ENCODE peak calls at places on chromosomes 12 and 14, in four cellular contexts. A is CD8-positive, alpha-beta T cell; B is globus pallidus; E is Caki2. J is an unnamed sample.

GRCh38 chr12:56529656-56530055 is 8.0 kb downstream of the RBMS2 start:
- DNase-seq in A (no peak), B (no peak), E (no peak), J (no peak)

GRCh38 chr14:54686219-54686870 is 119.4 kb downstream of the SAMD4A start:
- DNase-seq in A (no peak), B (peak), E (no peak), J (no peak)

GRCh38 chr12:116876151-116876869 is 4.9 kb downstream of the HRK start:
- DNase-seq in A (no peak), B (no peak), E (no peak), J (no peak)

GRCh38 chr14:68789002-68789797 is 3.7 kb downstream of the ZFP36L1 start:
- DNase-seq in A (peak), B (peak), E (peak), J (no peak)

GRCh38 chr14:30227871-30228270 is 300.2 kb upstream of the PRKD1 start:
- DNase-seq in A (no peak), B (no peak), E (peak), J (peak)

GRCh38 chr12:52691076-52691764 is 11.0 kb upstream of the KRT1 start:
- DNase-seq in A (peak), B (no peak), E (no peak), J (no peak)

GRCh38 chr12:92765871-92766270 is 63.1 kb downstream of the PLEKHG7 start:
- DNase-seq in A (no peak), B (no peak), E (no peak), J (no peak)

GRCh38 chr14:93239869-93240677 is 33.0 kb downstream of the UBR7 start:
- DNase-seq in A (no peak), B (no peak), E (peak), J (peak)

GRCh38 chr12:9730011-9730410 is 2.9 kb downstream of the CLECL1 start:
- DNase-seq in A (no peak), B (no peak), E (no peak), J (no peak)

GRCh38 chr14:96876747-96877146 is 79.6 kb downstream of the VRK1 start:
- DNase-seq in A (no peak), B (no peak), E (no peak), J (no peak)

GRCh38 chr12:131628766-131629448 is 82.0 kb upstream of the SFSWAP start:
- DNase-seq in A (no peak), B (no peak), E (no peak), J (no peak)